ENCODE peak calls at places on chromosomes 12 and 14, in four cellular contexts. One of them, this sample, is unnamed.

GRCh38 chr14:38860530-38860929 is 242.5 kb downstream of the SEC23A start:
- DNase-seq in iris pigment epithelial cell: no peak
- DNase-seq in NCI-H226: no peak
- DNase-seq in M059J: no peak
- DNase-seq in this sample: no peak

GRCh38 chr12:111673503-111673902 is 12.3 kb downstream of the BRAP start:
- DNase-seq in iris pigment epithelial cell: peak
- DNase-seq in M059J: peak
- DNase-seq in NCI-H226: no peak
- DNase-seq in this sample: peak

GRCh38 chr14:31138301-31138700 is 69.3 kb downstream of the HECTD1 start:
- DNase-seq in iris pigment epithelial cell: peak
- DNase-seq in M059J: no peak
- DNase-seq in NCI-H226: no peak
- DNase-seq in this sample: peak

GRCh38 chr12:109284392-109284791 is 24.7 kb downstream of the FOXN4 start:
- DNase-seq in iris pigment epithelial cell: no peak
- DNase-seq in M059J: no peak
- DNase-seq in NCI-H226: no peak
- DNase-seq in this sample: no peak

GRCh38 chr12:124496584-124496983 is 70.8 kb downstream of the NCOR2 start:
- DNase-seq in NCI-H226: no peak
- DNase-seq in iris pigment epithelial cell: peak
- DNase-seq in M059J: no peak
- DNase-seq in this sample: no peak

GRCh38 chr12:46266382-46266791 is 2.5 kb downstream of the SLC38A1 start:
- DNase-seq in iris pigment epithelial cell: peak
- DNase-seq in M059J: peak
- DNase-seq in NCI-H226: peak
- DNase-seq in this sample: peak

GRCh38 chr12:100154472-100155247 is 12.0 kb upstream of the BLTP3B start:
- DNase-seq in iris pigment epithelial cell: peak
- DNase-seq in NCI-H226: peak
- DNase-seq in M059J: peak
- DNase-seq in this sample: peak

GRCh38 chr12:46246021-46246700 is 22.7 kb downstream of the SLC38A1 start:
- DNase-seq in M059J: no peak
- DNase-seq in iris pigment epithelial cell: no peak
- DNase-seq in NCI-H226: no peak
- DNase-seq in this sample: no peak

GRCh38 chr12:93226356-93226755 is 151.4 kb upstream of the NUDT4 start:
- DNase-seq in M059J: peak
- DNase-seq in iris pigment epithelial cell: no peak
- DNase-seq in NCI-H226: no peak
- DNase-seq in this sample: peak

GRCh38 chr12:101018540-101018939 is 191.5 kb downstream of the SLC5A8 start:
- DNase-seq in M059J: peak
- DNase-seq in NCI-H226: peak
- DNase-seq in iris pigment epithelial cell: peak
- DNase-seq in this sample: peak

GRCh38 chr14:93832665-93833064 is 44.4 kb upstream of the PRIMA1 start:
- DNase-seq in iris pigment epithelial cell: no peak
- DNase-seq in NCI-H226: no peak
- DNase-seq in M059J: no peak
- DNase-seq in this sample: no peak

GRCh38 chr14:61894452-61895077 is 132.3 kb downstream of the SNAPC1 start:
- DNase-seq in M059J: peak
- DNase-seq in NCI-H226: peak
- DNase-seq in iris pigment epithelial cell: peak
- DNase-seq in this sample: peak

GRCh38 chr12:121391619-121392324 is 8.1 kb upstream of the RNF34 start:
- DNase-seq in iris pigment epithelial cell: peak
- DNase-seq in M059J: peak
- DNase-seq in NCI-H226: no peak
- DNase-seq in this sample: peak

GRCh38 chr14:49193365-49194050 is 392.7 kb downstream of the RPS29 start:
- DNase-seq in M059J: no peak
- DNase-seq in NCI-H226: no peak
- DNase-seq in iris pigment epithelial cell: no peak
- DNase-seq in this sample: no peak

GRCh38 chr12:123382684-123383083 is 1.2 kb upstream of the KMT5A start:
- DNase-seq in M059J: no peak
- DNase-seq in iris pigment epithelial cell: no peak
- DNase-seq in NCI-H226: no peak
- DNase-seq in this sample: no peak

GRCh38 chr14:85702937-85703336 is 173.0 kb downstream of the FLRT2 start:
- DNase-seq in M059J: no peak
- DNase-seq in NCI-H226: no peak
- DNase-seq in iris pigment epithelial cell: peak
- DNase-seq in this sample: peak

GRCh38 chr14:77988966-77989365 is 181.2 kb upstream of the NRXN3 start:
- DNase-seq in M059J: peak
- DNase-seq in NCI-H226: peak
- DNase-seq in iris pigment epithelial cell: peak
- DNase-seq in this sample: peak

GRCh38 chr14:93946104-93946503 is 19.0 kb downstream of the FAM181A start:
- DNase-seq in M059J: peak
- DNase-seq in NCI-H226: peak
- DNase-seq in iris pigment epithelial cell: peak
- DNase-seq in this sample: no peak

GRCh38 chr14:57982802-57983201 is 116.9 kb upstream of the SLC35F4 start:
- DNase-seq in iris pigment epithelial cell: no peak
- DNase-seq in M059J: peak
- DNase-seq in NCI-H226: no peak
- DNase-seq in this sample: peak

GRCh38 chr14:101426466-101426865 is 134.8 kb upstream of the DIO3 start:
- DNase-seq in M059J: peak
- DNase-seq in NCI-H226: no peak
- DNase-seq in iris pigment epithelial cell: no peak
- DNase-seq in this sample: no peak

GRCh38 chr14:106491851-106492250 is 965.5 kb downstream of the TMEM121 start:
- DNase-seq in NCI-H226: no peak
- DNase-seq in iris pigment epithelial cell: no peak
- DNase-seq in M059J: peak
- DNase-seq in this sample: no peak

GRCh38 chr12:17333287-17333686 is 727.3 kb upstream of the LMO3 start:
- DNase-seq in iris pigment epithelial cell: no peak
- DNase-seq in NCI-H226: no peak
- DNase-seq in M059J: no peak
- DNase-seq in this sample: no peak

GRCh38 chr14:59215353-59215752 is 26.9 kb downstream of the DAAM1 start:
- DNase-seq in NCI-H226: no peak
- DNase-seq in M059J: no peak
- DNase-seq in iris pigment epithelial cell: peak
- DNase-seq in this sample: peak

GRCh38 chr14:95046711-95047681 is 110.3 kb downstream of the DICER1 start:
- DNase-seq in iris pigment epithelial cell: peak
- DNase-seq in NCI-H226: no peak
- DNase-seq in M059J: peak
- DNase-seq in this sample: no peak

GRCh38 chr12:77845831-77846230 is 15.1 kb downstream of the NAV3 start:
- DNase-seq in iris pigment epithelial cell: peak
- DNase-seq in NCI-H226: peak
- DNase-seq in M059J: peak
- DNase-seq in this sample: peak

GRCh38 chr14:72178517-72178916 is 246.3 kb downstream of the RGS6 start:
- DNase-seq in M059J: no peak
- DNase-seq in iris pigment epithelial cell: no peak
- DNase-seq in NCI-H226: no peak
- DNase-seq in this sample: no peak

GRCh38 chr14:22849212-22849819 is 12.9 kb downstream of the MMP14 start:
- DNase-seq in NCI-H226: no peak
- DNase-seq in iris pigment epithelial cell: peak
- DNase-seq in M059J: peak
- DNase-seq in this sample: peak

GRCh38 chr14:103057372-103058208 is at the start of gene CDC42BPB:
- DNase-seq in NCI-H226: peak
- DNase-seq in M059J: peak
- DNase-seq in iris pigment epithelial cell: peak
- DNase-seq in this sample: peak

GRCh38 chr12:27866382-27867101 is 86.5 kb upstream of the MANSC4 start:
- DNase-seq in iris pigment epithelial cell: peak
- DNase-seq in M059J: peak
- DNase-seq in NCI-H226: no peak
- DNase-seq in this sample: peak

GRCh38 chr12:12613334-12613733 is 1.7 kb downstream of the CREBL2 start:
- DNase-seq in M059J: no peak
- DNase-seq in iris pigment epithelial cell: no peak
- DNase-seq in NCI-H226: no peak
- DNase-seq in this sample: no peak

GRCh38 chr12:57657744-57658143 is 24.7 kb upstream of the B4GALNT1 start:
- DNase-seq in M059J: no peak
- DNase-seq in iris pigment epithelial cell: peak
- DNase-seq in NCI-H226: no peak
- DNase-seq in this sample: peak

GRCh38 chr12:65164774-65165173 is 4.6 kb upstream of the LEMD3 start:
- DNase-seq in NCI-H226: no peak
- DNase-seq in M059J: peak
- DNase-seq in iris pigment epithelial cell: no peak
- DNase-seq in this sample: no peak

GRCh38 chr12:124952295-124952694 is 36.6 kb downstream of the DHX37 start:
- DNase-seq in M059J: no peak
- DNase-seq in NCI-H226: no peak
- DNase-seq in iris pigment epithelial cell: no peak
- DNase-seq in this sample: no peak

GRCh38 chr12:93572712-93573551 is 457 bp downstream of the SOCS2 start:
- DNase-seq in M059J: peak
- DNase-seq in NCI-H226: no peak
- DNase-seq in iris pigment epithelial cell: peak
- DNase-seq in this sample: peak

GRCh38 chr14:104101086-104101621 is 15.7 kb downstream of the ASPG start:
- DNase-seq in M059J: no peak
- DNase-seq in iris pigment epithelial cell: no peak
- DNase-seq in NCI-H226: no peak
- DNase-seq in this sample: no peak

GRCh38 chr12:107356266-107356936 is 263.1 kb upstream of the CRY1 start:
- DNase-seq in iris pigment epithelial cell: peak
- DNase-seq in M059J: peak
- DNase-seq in NCI-H226: peak
- DNase-seq in this sample: peak

GRCh38 chr12:49763006-49763591 is 21.7 kb downstream of the TMBIM6 start:
- DNase-seq in iris pigment epithelial cell: peak
- DNase-seq in NCI-H226: peak
- DNase-seq in M059J: peak
- DNase-seq in this sample: peak

GRCh38 chr12:110860833-110861291 is 14.1 kb downstream of the CCDC63 start:
- DNase-seq in iris pigment epithelial cell: no peak
- DNase-seq in M059J: peak
- DNase-seq in NCI-H226: no peak
- DNase-seq in this sample: peak

GRCh38 chr14:33475623-33476022 is 475.3 kb downstream of the EGLN3 start:
- DNase-seq in M059J: peak
- DNase-seq in iris pigment epithelial cell: peak
- DNase-seq in NCI-H226: peak
- DNase-seq in this sample: peak